ENCODE peak calls at places on chromosomes 5 and 9, in seven cellular contexts. S is kidney epithelial cell, D is fibroblast of villous mesenchyme, F is cardiac fibroblast, N is astrocyte of the spinal cord, O is colonic mucosa, E is HFF-Myc. R is an unnamed sample.

GRCh38 chr5:131536211-131536826 is 98.7 kb downstream of the RAPGEF6 start:
- DNase-seq in N (peak; percentile 73), E (no peak), O (no peak), S (no peak), F (peak; percentile 31), D (peak; percentile 38), R (peak; percentile 70)

GRCh38 chr5:157271740-157272271 is 5.9 kb downstream of the CYFIP2 start:
- DNase-seq in E (no peak), N (no peak), S (no peak), D (no peak), F (no peak), O (no peak), R (peak; percentile 69)

GRCh38 chr5:176189857-176190256 is 48.4 kb upstream of the SIMC1 start:
- DNase-seq in F (no peak), D (no peak), S (no peak), N (no peak), E (no peak), O (no peak), R (no peak)

GRCh38 chr5:168892618-168893017 is 313.4 kb upstream of the PANK3 start:
- DNase-seq in E (no peak), F (no peak), O (no peak), D (no peak), N (no peak), S (no peak), R (no peak)

GRCh38 chr5:171309526-171310333 is 682 bp downstream of the TLX3 start:
- DNase-seq in F (no peak), O (peak; percentile 43), S (no peak), E (no peak), N (no peak), D (no peak), R (no peak)

GRCh38 chr9:124011460-124012301 is at the start of gene LHX2:
- DNase-seq in F (peak; percentile 85), O (peak; percentile 73), N (peak; percentile 55), D (peak; percentile 55), E (peak; percentile 41), S (no peak), R (peak; percentile 82)

GRCh38 chr5:160175438-160176218 is 53.7 kb upstream of the FABP6 start:
- DNase-seq in N (peak; percentile 36), E (no peak), O (no peak), D (peak; percentile 37), F (peak; percentile 46), S (no peak), R (no peak)

GRCh38 chr9:97808972-97809371 is 44.1 kb upstream of the FOXE1 start:
- DNase-seq in O (no peak), S (peak; percentile 80), E (no peak), N (no peak), D (no peak), F (peak; percentile 25), R (no peak)

GRCh38 chr9:112925058-112925641 is 34.5 kb upstream of the SLC46A2 start:
- DNase-seq in F (peak; percentile 27), D (peak; percentile 33), N (peak; percentile 13), O (no peak), E (peak; percentile 2), S (no peak), R (no peak)

GRCh38 chr5:36573441-36573840 is 33.0 kb upstream of the SLC1A3 start:
- DNase-seq in D (no peak), N (peak; percentile 93), E (peak; percentile 46), O (no peak), S (peak; percentile 66), F (peak; percentile 46), R (no peak)

GRCh38 chr9:8815219-8815618 is 1015.6 kb upstream of the DMAC1 start:
- DNase-seq in S (no peak), F (no peak), D (no peak), E (no peak), N (no peak), O (no peak), R (no peak)

GRCh38 chr5:61894046-61894445 is 412.0 kb upstream of the KIF2A start:
- DNase-seq in D (no peak), E (no peak), N (no peak), O (no peak), S (no peak), F (no peak), R (no peak)

GRCh38 chr9:70117835-70118319 is 74.2 kb downstream of the MAMDC2 start:
- DNase-seq in S (no peak), O (no peak), D (no peak), F (peak; percentile 75), N (peak; percentile 56), E (no peak), R (no peak)

GRCh38 chr5:85500869-85501268 is 1116.2 kb upstream of the EDIL3 start:
- DNase-seq in S (no peak), N (no peak), O (no peak), F (no peak), E (no peak), D (no peak), R (no peak)

GRCh38 chr5:113215401-113216060 is 219.3 kb downstream of the TSSK1B start:
- DNase-seq in F (no peak), N (peak; percentile 79), S (no peak), O (no peak), D (no peak), E (no peak), R (no peak)

GRCh38 chr5:148208226-148208625 is 5.4 kb downstream of the SPINK6 start:
- DNase-seq in S (no peak), E (no peak), O (no peak), D (no peak), F (no peak), N (no peak), R (no peak)

GRCh38 chr5:100789641-100790160 is 113.4 kb downstream of the ST8SIA4 start:
- DNase-seq in O (no peak), E (no peak), F (no peak), N (no peak), D (no peak), S (no peak), R (no peak)

GRCh38 chr5:66860199-66860975 is 264.2 kb downstream of the MAST4 start:
- DNase-seq in D (peak; percentile 27), N (peak; percentile 36), F (peak; percentile 71), E (no peak), O (no peak), S (no peak), R (no peak)

GRCh38 chr5:16741007-16741406 is 124.2 kb upstream of the RETREG1 start:
- DNase-seq in S (no peak), F (peak; percentile 67), O (no peak), E (no peak), N (peak; percentile 14), D (peak; percentile 93), R (no peak)

GRCh38 chr5:150079655-150080461 is 6.5 kb downstream of the CSF1R start:
- DNase-seq in O (peak; percentile 13), E (no peak), S (no peak), D (no peak), N (no peak), F (no peak), R (peak; percentile 20)

GRCh38 chr5:180155331-180155881 is 53.6 kb downstream of the RASGEF1C start:
- DNase-seq in F (no peak), O (peak; percentile 5), N (no peak), D (no peak), E (no peak), S (no peak), R (no peak)

GRCh38 chr5:95219411-95219810 is 65.5 kb downstream of the MCTP1 start:
- DNase-seq in E (no peak), O (no peak), D (no peak), S (no peak), F (no peak), N (no peak), R (no peak)

GRCh38 chr5:176697929-176698520 is 50.7 kb downstream of the TSPAN17 start:
- DNase-seq in F (no peak), N (no peak), D (no peak), O (no peak), S (no peak), E (no peak), R (no peak)

DNA sequence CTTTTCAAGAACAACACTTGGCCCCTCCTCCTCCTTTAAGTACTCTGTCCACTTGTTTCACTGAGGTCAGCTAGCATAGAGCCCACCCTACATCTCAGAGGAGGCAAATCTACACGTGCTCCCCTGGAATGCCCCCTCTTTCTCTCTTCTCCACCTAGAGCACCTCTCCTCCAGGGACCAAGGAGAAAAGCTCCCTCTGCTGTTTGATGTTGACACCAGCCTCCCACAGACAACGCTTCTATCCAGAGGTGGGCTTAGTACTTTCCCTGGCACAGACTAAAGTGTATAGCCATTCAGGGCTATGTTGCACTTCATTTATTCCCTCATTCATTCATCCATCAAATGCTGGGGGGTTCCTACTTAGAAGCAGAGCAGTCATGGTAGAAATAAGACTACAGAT is 68.2 kb upstream of the TAF1L start:
- DNase-seq in F (no peak), N (no peak), D (no peak), S (no peak), O (no peak), E (no peak), R (no peak)
- TF ChIP-seq CTCF in F (no peak), N (peak; percentile 36), D (peak; percentile 40), S (peak; percentile 10), O (no peak), E (peak; percentile 16), R (no peak)

GRCh38 chr5:57432876-57433275 is 49.7 kb downstream of the ACTBL2 start:
- DNase-seq in O (no peak), N (no peak), F (peak; percentile 59), S (no peak), E (no peak), D (no peak), R (no peak)
- TF ChIP-seq CTCF in O (no peak), N (no peak), F (peak; percentile 27), S (no peak), E (no peak), D (peak; percentile 4), R (no peak)

DNA sequence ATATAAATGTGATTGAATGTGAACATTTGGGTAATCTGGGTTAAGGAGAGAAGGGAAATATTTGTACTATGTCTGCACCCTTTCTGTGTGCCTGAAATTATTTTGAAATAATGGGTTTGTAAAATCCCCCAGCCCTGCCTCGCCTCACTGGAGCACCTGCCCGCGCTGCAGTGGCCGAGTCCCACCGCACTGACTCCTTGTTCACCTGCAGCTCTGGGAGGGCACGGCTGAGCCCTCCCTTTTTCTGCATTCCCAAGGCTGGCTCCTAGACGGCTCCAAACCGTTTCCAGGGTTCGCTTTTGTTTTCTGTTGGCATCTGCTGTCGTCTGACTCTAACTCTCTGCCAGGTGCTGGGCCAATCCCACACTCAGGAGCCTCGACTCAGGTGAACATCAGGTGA is 17.6 kb upstream of the PPP1R26 start:
- DNase-seq in O (no peak), S (no peak), D (no peak), E (no peak), F (no peak), N (no peak), R (no peak)
- TF ChIP-seq CTCF in O (no peak), S (no peak), D (no peak), E (no peak), F (no peak), N (no peak), R (no peak)

GRCh38 chr5:55993628-55994501 is 898 bp downstream of the IL6ST start:
- DNase-seq in O (no peak), N (peak; percentile 38), D (no peak), E (no peak), F (no peak), S (no peak), R (no peak)

GRCh38 chr5:55997742-55998351 is 3.1 kb upstream of the IL6ST start:
- DNase-seq in N (peak; percentile 35), F (no peak), S (no peak), D (peak; percentile 64), O (no peak), E (no peak), R (no peak)

GRCh38 chr5:55993013-55993412 is 1.8 kb downstream of the IL6ST start:
- DNase-seq in F (peak; percentile 63), S (no peak), O (peak; percentile 30), E (no peak), D (peak; percentile 85), N (no peak), R (no peak)

GRCh38 chr5:55994502-55994997 is at the start of gene IL6ST:
- DNase-seq in S (no peak), D (peak; percentile 75), O (peak; percentile 69), N (peak; percentile 56), F (peak; percentile 93), E (peak; percentile 49), R (no peak)

GRCh38 chr5:55994998-55995914 is 493 bp upstream of the IL6ST start:
- DNase-seq in S (peak; percentile 79), E (peak; percentile 89), F (peak; percentile 100), O (peak; percentile 98), D (peak; percentile 99), N (peak; percentile 98), R (peak; percentile 98)
- TF ChIP-seq CTCF in S (no peak), E (no peak), F (no peak), O (no peak), D (no peak), N (no peak), R (no peak)